ENCODE peak calls at places on chromosomes 4 and X, in four cellular contexts. G, Z, W and K are unnamed samples. For H3K4me1, the result is how much of the 10 kb centered on the place peaks cover.

GRCh38 chr4:2927016-2927695 is 36.0 kb downstream of the NOP14 start:
- DNase-seq in G (peak), Z (no peak), W (no peak), K (no peak)

GRCh38 chr4:89109841-89110540 is 1.3 kb upstream of the TIGD2 start:
- DNase-seq in G (no peak), Z (no peak), W (no peak), K (no peak)

GRCh38 chrX:120664081-120664480 is 34.2 kb upstream of the C1GALT1C1 start:
- DNase-seq in G (no peak), Z (no peak), W (no peak), K (no peak)

GRCh38 chrX:33195698-33196097 is 15.7 kb downstream of the DMD start:
- DNase-seq in G (no peak), Z (no peak), W (no peak), K (no peak)

GRCh38 chrX:51893931-51894696 is 691 bp downstream of the MAGED1 start:
- DNase-seq in G (no peak), Z (peak), W (no peak), K (no peak)

GRCh38 chrX:27309406-27309805 is 153.7 kb downstream of the PPP4R3C start:
- DNase-seq in G (no peak), Z (no peak), W (no peak), K (no peak)

GRCh38 chrX:33339219-33339618 is 127.9 kb upstream of the DMD start:
- DNase-seq in G (no peak), Z (no peak), W (no peak), K (no peak)

GRCh38 chr4:8144359-8144758 is 14.3 kb downstream of the ABLIM2 start:
- DNase-seq in G (no peak), Z (no peak), W (no peak), K (no peak)

GRCh38 chr4:112510191-112510467 is 5.9 kb downstream of the NEUROG2 start:
- DNase-seq in G (no peak), Z (no peak), W (no peak), K (no peak)

GRCh38 chrX:69238153-69238959 is 73.1 kb upstream of the PJA1 start:
- DNase-seq in G (no peak), Z (no peak), W (no peak), K (no peak)

GRCh38 chr4:34108456-34108855 is 2135.9 kb downstream of the ARAP2 start:
- DNase-seq in G (no peak), Z (no peak), W (no peak), K (no peak)

GRCh38 chr4:153518637-153519384 is 52.7 kb downstream of the TMEM131L start:
- DNase-seq in G (no peak), Z (peak), W (no peak), K (no peak)

GRCh38 chr4:29708473-29708872 is 1011.7 kb upstream of the PCDH7 start:
- DNase-seq in G (no peak), Z (no peak), W (no peak), K (no peak)

GRCh38 chr4:100424376-100424775 is 93.4 kb downstream of the EMCN start:
- DNase-seq in G (no peak), Z (no peak), W (no peak), K (no peak)

GRCh38 chr4:158384407-158384806 is 137.3 kb upstream of the RXFP1 start:
- DNase-seq in G (no peak), Z (no peak), W (no peak), K (no peak)

GRCh38 chr4:153151535-153152452 is 52.4 kb upstream of the TRIM2 start:
- DNase-seq in G (peak), Z (peak), W (no peak), K (peak)

GRCh38 chrX:19794690-19795089 is 92.7 kb downstream of the SH3KBP1 start:
- DNase-seq in G (no peak), Z (no peak), W (no peak), K (no peak)

GRCh38 chr4:88623097-88623496 is 30.8 kb downstream of the HERC3 start:
- DNase-seq in G (no peak), Z (no peak), W (no peak), K (no peak)

GRCh38 chr4:186693159-186693815 is 30.4 kb downstream of the FAT1 start:
- DNase-seq in G (peak), Z (peak), W (no peak), K (no peak)

GRCh38 chrX:21487832-21488231 is 113.6 kb downstream of the CNKSR2 start:
- DNase-seq in G (no peak), Z (peak), W (no peak), K (no peak)

GRCh38 chr4:8473198-8473919 is 32.8 kb downstream of the TRMT44 start:
- DNase-seq in G (no peak), Z (no peak), W (no peak), K (no peak)

GRCh38 chr4:189322426-189322825 is 618.2 kb upstream of the FRG1 start:
- DNase-seq in G (no peak), Z (no peak), W (no peak), K (no peak)

GRCh38 chr4:64617813-64618212 is 208.6 kb upstream of the TECRL start:
- DNase-seq in G (no peak), Z (no peak), W (no peak), K (no peak)

GRCh38 chr4:167956676-167957075 is 135.7 kb upstream of the ANXA10 start:
- DNase-seq in G (no peak), Z (no peak), W (no peak), K (no peak)

GRCh38 chrX:12162420-12162819 is 24.1 kb downstream of the FRMPD4 start:
- DNase-seq in G (no peak), Z (no peak), W (no peak), K (no peak)

DNA sequence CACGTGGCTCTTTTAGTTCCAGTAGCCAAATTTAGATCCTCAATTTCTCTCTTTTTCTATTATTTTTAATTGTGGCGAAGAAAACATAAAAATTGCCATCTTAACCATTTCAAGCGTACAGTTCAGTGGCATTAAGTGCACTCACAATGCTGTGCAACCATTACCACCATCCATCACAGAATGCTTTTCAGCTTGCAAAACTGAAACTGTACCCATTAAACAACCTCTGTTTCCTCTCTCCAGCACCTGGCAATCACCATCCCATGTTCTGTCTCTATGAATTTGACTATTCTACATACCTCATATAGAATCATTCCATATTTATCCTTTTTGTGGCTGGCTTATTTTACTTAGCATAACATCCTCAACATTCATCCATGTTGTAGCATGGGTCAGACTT is 74.9 kb downstream of the METTL14 start:
- DNase-seq in G (no peak), Z (no peak), W (no peak), K (no peak)
- H3K4me3 ChIP-seq in G (no peak), Z (no peak), W (no peak), K (no peak)

GRCh38 chrX:74449322-74449936 is 28.1 kb downstream of the SLC16A2 start:
- DNase-seq in G (no peak), Z (no peak), W (no peak), K (peak)

GRCh38 chrX:74448669-74449068 is 27.4 kb downstream of the SLC16A2 start:
- DNase-seq in G (no peak), Z (no peak), W (no peak), K (no peak)

GRCh38 chrX:74450803-74451449 is 29.6 kb downstream of the SLC16A2 start:
- DNase-seq in G (no peak), Z (no peak), W (no peak), K (no peak)

GRCh38 chrX:74451450-74452198 is 30.3 kb downstream of the SLC16A2 start:
- DNase-seq in G (no peak), Z (no peak), W (no peak), K (no peak)

GRCh38 chrX:74449937-74450330 is 28.6 kb downstream of the SLC16A2 start:
- DNase-seq in G (no peak), Z (no peak), W (no peak), K (no peak)
- H3K4me1 ChIP-seq in G (under half), Z (under half), W (half or more), K (under half)

GRCh38 chr4:132958457-132959263 is 190.4 kb upstream of the PCDH10 start:
- DNase-seq in G (no peak), Z (no peak), W (no peak), K (no peak)
- H3K4me3 ChIP-seq in G (no peak), Z (no peak), W (no peak), K (no peak)

GRCh38 chr4:184437988-184438774 is 36.2 kb downstream of the IRF2 start:
- DNase-seq in G (no peak), Z (peak), W (no peak), K (no peak)

GRCh38 chr4:184439856-184440592 is 34.3 kb downstream of the IRF2 start:
- DNase-seq in G (peak), Z (no peak), W (no peak), K (no peak)

GRCh38 chr4:184434496-184435066 is 39.8 kb downstream of the IRF2 start:
- DNase-seq in G (no peak), Z (no peak), W (no peak), K (no peak)

GRCh38 chr4:184439386-184439785 is 35.0 kb downstream of the IRF2 start:
- DNase-seq in G (no peak), Z (no peak), W (no peak), K (no peak)

DNA sequence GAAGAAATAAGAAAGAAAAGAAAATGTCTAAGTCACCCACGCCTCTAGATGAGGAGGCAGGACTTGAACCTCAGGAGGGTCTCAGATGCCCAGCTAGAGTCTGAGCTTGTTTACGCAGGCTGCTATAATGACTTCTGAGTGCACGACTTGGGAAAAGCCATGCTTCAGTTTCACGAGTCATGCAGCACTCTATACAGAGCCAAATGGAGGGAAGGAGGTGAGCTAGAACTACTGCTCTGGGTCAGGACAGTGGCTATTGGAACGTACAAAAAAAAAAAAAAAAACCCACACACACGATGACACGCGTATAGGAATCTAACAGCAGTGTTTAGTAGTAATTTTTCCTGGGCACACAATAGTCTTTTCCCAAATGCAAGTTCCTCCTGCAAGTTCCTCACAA is 36.8 kb downstream of the IRF2 start:
- DNase-seq in G (no peak), Z (no peak), W (no peak), K (no peak)
- H3K4me1 ChIP-seq in G (half or more), Z (under half), W (under half), K (under half)

GRCh38 chr4:37994569-37994968 is 34.4 kb downstream of the PTTG2 start:
- DNase-seq in G (no peak), Z (no peak), W (no peak), K (no peak)
- H3K4me3 ChIP-seq in G (no peak), Z (no peak), W (no peak), K (no peak)

GRCh38 chrX:152937236-152937635 is 39.4 kb downstream of the ZNF185 start:
- DNase-seq in G (no peak), Z (no peak), W (no peak), K (no peak)
- H3K4me1 ChIP-seq in G (under half), Z (under half), W (under half), K (under half)